ENCODE peak calls at places on chromosomes 13 and 19, in four cellular contexts. R, F, S and Z are unnamed samples.

GRCh38 chr19:17311455-17312248 is 2.3 kb downstream of the DDA1 start:
- DNase-seq in R (no peak), F (no peak), S (no peak), Z (no peak)

GRCh38 chr19:39407644-39408391 is 1.2 kb downstream of the ZFP36 start:
- DNase-seq in R (peak; percentile 59), S (no peak), F (peak; percentile 76), Z (peak; percentile 41)

GRCh38 chr13:47216176-47216822 is 319.4 kb upstream of the HTR2A start:
- DNase-seq in S (no peak), R (no peak), F (no peak), Z (no peak)

GRCh38 chr13:46614582-46614981 is 61.6 kb downstream of the LRCH1 start:
- DNase-seq in R (no peak), F (no peak), S (no peak), Z (peak; percentile 80)

GRCh38 chr19:12778020-12778904 is 2.9 kb upstream of the HOOK2 start:
- DNase-seq in S (peak; percentile 85), R (peak; percentile 43), F (peak; percentile 79), Z (peak; percentile 91)

GRCh38 chr13:32086366-32086765 is 54.8 kb downstream of the FRY start:
- DNase-seq in S (no peak), R (no peak), F (no peak), Z (no peak)

GRCh38 chr19:16062789-16063188 is 13.5 kb upstream of the TPM4 start:
- DNase-seq in S (no peak), R (peak; percentile 77), F (peak; percentile 70), Z (peak; percentile 68)

GRCh38 chr19:51547397-51548212 is 16.1 kb upstream of the SIGLEC6 start:
- DNase-seq in R (no peak), S (no peak), F (no peak), Z (peak; percentile 74)

GRCh38 chr13:102355251-102355650 is 46.6 kb downstream of the FGF14 start:
- DNase-seq in S (no peak), R (no peak), F (no peak), Z (no peak)

GRCh38 chr19:16014923-16015804 is 61.1 kb upstream of the TPM4 start:
- DNase-seq in R (no peak), F (peak; percentile 24), S (no peak), Z (no peak)